ENCODE peak calls at places on chromosome 15, in five cellular contexts. O, W, R, A and K are unnamed samples. For H3K4me1, the result is how much of the 10 kb centered on the place peaks cover.

GRCh38 chr15:92643849-92644815 is 11.4 kb downstream of the FAM174B start:
- DNase-seq in O (no peak), W (no peak), R (no peak), A (no peak), K (peak)

GRCh38 chr15:93037341-93038063 is 51.5 kb downstream of the RGMA start:
- DNase-seq in O (no peak), W (no peak), R (peak), A (no peak), K (peak)

GRCh38 chr15:87817553-87817952 is 439.0 kb downstream of the NTRK3 start:
- DNase-seq in O (no peak), W (no peak), R (no peak), A (no peak), K (no peak)

GRCh38 chr15:22811640-22812039 is 25.2 kb downstream of the NIPA1 start:
- DNase-seq in O (peak), W (peak), R (peak), A (no peak), K (peak)

GRCh38 chr15:49058559-49058958 is 12.3 kb upstream of the SECISBP2L start:
- DNase-seq in O (no peak), W (no peak), R (no peak), A (no peak), K (no peak)

GRCh38 chr15:39641187-39641889 is 60.5 kb downstream of the THBS1 start:
- DNase-seq in O (no peak), W (peak), R (no peak), A (no peak), K (no peak)

GRCh38 chr15:94205366-94205765 is 26.0 kb upstream of the MCTP2 start:
- DNase-seq in O (no peak), W (no peak), R (no peak), A (no peak), K (no peak)

GRCh38 chr15:93968773-93969172 is 262.6 kb upstream of the MCTP2 start:
- DNase-seq in O (no peak), W (no peak), R (no peak), A (no peak), K (no peak)

GRCh38 chr15:85582719-85583089 is 202.3 kb downstream of the AKAP13 start:
- DNase-seq in O (no peak), W (peak), R (peak), A (no peak), K (peak)

GRCh38 chr15:40986820-40987219 is 33.5 kb downstream of the CHAC1 start:
- DNase-seq in O (no peak), W (no peak), R (no peak), A (no peak), K (no peak)

GRCh38 chr15:84898761-84899160 is 14.3 kb downstream of the SLC28A1 start:
- DNase-seq in O (no peak), W (no peak), R (no peak), A (no peak), K (no peak)

GRCh38 chr15:95869920-95870319 is 460.6 kb upstream of the NR2F2 start:
- DNase-seq in O (no peak), W (no peak), R (no peak), A (no peak), K (no peak)

GRCh38 chr15:41849861-41850260 is 11.2 kb downstream of the PLA2G4B start:
- DNase-seq in O (no peak), W (no peak), R (no peak), A (no peak), K (peak)

GRCh38 chr15:46127361-46127874 is 492.6 kb downstream of the SQOR start:
- DNase-seq in O (no peak), W (no peak), R (no peak), A (no peak), K (no peak)

GRCh38 chr15:75675579-75676404 is 28.1 kb downstream of the SNX33 start:
- DNase-seq in O (no peak), W (no peak), R (no peak), A (no peak), K (no peak)

GRCh38 chr15:32918481-32919026 is 200.8 kb downstream of the GREM1 start:
- DNase-seq in O (no peak), W (no peak), R (no peak), A (no peak), K (no peak)

GRCh38 chr15:39828374-39828931 is 45.8 kb upstream of the FSIP1 start:
- DNase-seq in O (no peak), W (peak), R (peak), A (no peak), K (peak)

GRCh38 chr15:96327155-96327741 is 3.3 kb upstream of the NR2F2 start:
- DNase-seq in O (peak), W (no peak), R (no peak), A (no peak), K (no peak)

GRCh38 chr15:57255751-57256150 is 120.6 kb upstream of the CGNL1 start:
- DNase-seq in O (no peak), W (no peak), R (no peak), A (no peak), K (no peak)

GRCh38 chr15:70234256-70234965 is 136.7 kb upstream of the TLE3 start:
- DNase-seq in O (no peak), W (no peak), R (no peak), A (no peak), K (no peak)

GRCh38 chr15:31128919-31129768 is 27.6 kb upstream of the TRPM1 start:
- DNase-seq in O (peak), W (peak), R (peak), A (peak), K (peak)

GRCh38 chr15:64774556-64775523 is 549 bp downstream of the RBPMS2 start:
- DNase-seq in O (peak), W (no peak), R (peak), A (no peak), K (peak)

GRCh38 chr15:32898991-32899613 is 181.3 kb downstream of the GREM1 start:
- DNase-seq in O (peak), W (peak), R (no peak), A (peak), K (no peak)

GRCh38 chr15:31013863-31014607 is 22.6 kb upstream of the MTMR10 start:
- DNase-seq in O (no peak), W (no peak), R (no peak), A (no peak), K (no peak)

GRCh38 chr15:101277038-101277822 is at the start of gene SELENOS:
- DNase-seq in O (peak), W (peak), R (peak), A (no peak), K (peak)
- TF ChIP-seq CTCF in O (no peak), W (no peak), R (no peak), A (no peak), K (peak)

DNA sequence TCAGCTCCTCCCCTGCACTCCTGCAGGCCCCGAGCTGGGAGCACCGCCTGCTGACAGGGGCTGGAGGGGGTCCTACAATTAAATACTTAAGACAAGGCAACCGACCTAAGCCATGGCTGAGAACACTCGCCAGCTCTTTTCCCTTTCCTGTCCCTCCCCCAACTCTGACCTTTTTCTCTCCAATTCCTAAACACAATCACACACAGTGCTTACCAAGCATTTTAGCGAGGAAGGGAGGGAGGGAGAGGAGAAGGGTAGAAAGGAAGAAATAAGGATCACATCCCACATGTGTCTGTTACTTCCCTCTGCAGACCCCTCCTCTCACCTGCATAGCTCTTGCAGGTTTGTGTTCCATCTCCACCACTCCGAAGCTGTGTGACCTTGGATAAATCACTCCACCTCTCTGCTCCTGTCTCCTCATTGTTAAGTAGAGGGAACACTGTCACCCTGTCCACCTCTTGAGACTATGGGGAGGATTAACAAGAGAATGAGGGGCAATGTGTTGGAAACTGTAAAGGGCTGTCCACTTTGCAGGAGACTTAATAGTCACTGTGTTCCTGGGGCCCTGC is 63.6 kb downstream of the CYP11A1 start:
- DNase-seq in O (no peak), W (no peak), R (no peak), A (no peak), K (no peak)
- H3K4me1 ChIP-seq in O (under half), W (under half), R (under half), A (under half), K (under half)

GRCh38 chr15:52679232-52680040 is at the start of gene ATOSA:
- DNase-seq in O (peak), W (peak), R (peak), A (peak), K (peak)
- TF ChIP-seq POLR2A in O (no peak), W (peak), R (peak), A (no peak), K (peak)

DNA sequence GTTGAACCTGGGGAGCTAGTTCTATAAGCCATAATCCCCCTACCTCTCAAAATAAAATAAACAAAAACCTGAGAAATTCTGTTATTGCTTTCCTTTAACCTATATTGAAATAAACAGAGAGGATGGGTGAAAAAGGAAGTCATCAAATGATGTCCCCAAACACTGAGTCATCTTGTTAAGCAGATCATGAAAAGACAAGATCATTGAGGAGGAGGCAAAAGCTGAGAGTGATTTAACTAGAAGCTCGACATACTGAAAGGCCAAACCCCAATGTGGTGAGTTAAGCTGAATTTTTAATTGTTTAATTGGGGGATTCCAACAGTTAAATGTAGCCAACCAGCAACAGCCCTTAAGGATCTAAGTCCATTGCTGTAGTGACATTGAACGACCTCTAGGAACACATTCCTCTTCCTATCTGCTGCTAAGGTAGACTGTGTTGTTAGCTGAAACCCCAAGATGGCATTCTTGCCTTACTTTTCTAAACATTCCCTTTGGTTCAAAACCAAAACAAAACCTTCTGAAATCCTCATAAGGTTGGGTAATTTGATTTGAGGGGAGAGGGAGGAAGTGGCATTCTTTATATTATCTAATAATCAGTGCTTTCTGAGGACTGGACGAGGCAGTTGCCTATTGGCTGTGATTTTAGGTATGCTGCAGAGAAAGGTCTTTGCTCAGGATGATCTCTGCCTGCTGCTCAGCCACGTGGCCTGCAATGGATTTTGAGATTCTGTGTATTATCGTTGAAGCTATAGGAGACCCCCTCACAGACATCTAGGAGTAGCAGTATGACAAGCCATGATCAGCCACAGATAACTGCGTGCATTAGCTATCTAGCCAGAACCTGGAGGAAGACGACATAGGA is 62.7 kb upstream of the BNIP2 start:
- DNase-seq in O (peak), W (no peak), R (no peak), A (no peak), K (no peak)
- TF ChIP-seq CTCF in O (peak), W (no peak), R (no peak), A (peak), K (no peak)

DNA sequence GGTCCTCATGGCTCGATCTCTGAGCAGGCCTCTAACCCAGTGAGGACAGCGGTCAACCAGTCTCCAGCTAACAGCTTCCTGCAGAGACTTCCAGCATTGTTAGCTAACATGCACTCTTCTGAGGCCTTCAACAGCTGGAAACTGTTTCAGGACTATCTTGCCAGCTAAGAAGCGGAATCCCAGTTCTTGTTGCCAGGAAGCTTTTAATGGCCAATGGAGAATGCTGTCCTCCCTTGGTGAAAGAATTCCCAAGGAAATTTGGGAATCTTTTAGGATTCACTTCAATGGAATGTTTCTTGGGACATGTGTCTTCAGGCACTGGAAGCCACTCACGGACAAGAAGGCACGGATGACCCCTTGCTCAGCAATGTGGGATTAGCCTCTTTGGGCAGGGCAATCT is 91.7 kb downstream of the CEMIP start:
- DNase-seq in O (no peak), W (no peak), R (no peak), A (no peak), K (no peak)
- H3K4me1 ChIP-seq in O (under half), W (under half), R (under half), A (under half), K (under half)

GRCh38 chr15:67202091-67202490 is 52.4 kb downstream of the AAGAB start:
- DNase-seq in O (no peak), W (no peak), R (no peak), A (no peak), K (no peak)

GRCh38 chr15:67198157-67198754 is 56.2 kb downstream of the AAGAB start:
- DNase-seq in O (peak), W (no peak), R (no peak), A (no peak), K (no peak)

GRCh38 chr15:67199391-67199790 is 55.1 kb downstream of the AAGAB start:
- DNase-seq in O (no peak), W (no peak), R (no peak), A (no peak), K (no peak)

GRCh38 chr15:67201136-67201535 is 53.3 kb downstream of the AAGAB start:
- DNase-seq in O (no peak), W (no peak), R (no peak), A (no peak), K (no peak)

DNA sequence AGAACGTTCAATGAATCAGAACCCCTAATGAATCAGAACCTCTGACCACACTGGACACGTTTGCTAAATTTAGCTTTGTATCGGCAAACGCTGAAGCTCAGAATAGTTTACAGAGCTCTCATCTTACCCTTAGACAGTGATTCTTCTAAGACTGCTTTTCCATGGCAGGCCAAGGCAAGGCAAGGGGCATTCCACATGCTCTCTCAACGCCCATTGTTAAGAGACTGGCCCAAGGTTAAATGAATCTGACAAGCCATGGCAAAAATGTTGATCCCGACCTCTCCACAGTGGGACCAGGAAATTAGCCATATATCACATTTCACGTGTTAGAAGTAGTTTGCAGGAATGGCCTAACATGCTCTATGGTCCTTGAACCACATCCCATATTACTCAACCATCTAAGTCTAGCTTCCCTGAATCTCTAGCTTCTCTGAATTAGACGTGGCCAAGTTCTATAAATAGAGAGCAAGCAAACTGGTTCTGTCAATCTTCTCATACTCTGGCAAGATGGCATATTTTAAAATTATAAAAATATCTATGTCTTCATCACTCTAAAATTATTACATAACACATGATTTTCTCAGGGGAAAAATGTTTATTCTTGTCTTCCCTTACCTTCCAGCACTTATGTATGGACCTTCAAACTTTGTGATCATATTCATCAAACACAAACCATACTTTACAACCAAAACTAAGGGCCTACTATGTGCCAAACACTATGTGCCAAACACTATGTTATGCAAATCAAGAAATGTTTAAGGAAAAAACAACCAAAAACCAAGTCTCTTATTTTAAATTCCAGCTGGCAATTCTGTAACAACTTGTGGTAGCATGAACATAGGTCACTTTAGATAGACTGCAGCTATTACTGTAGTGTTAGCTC is 54.3 kb downstream of the AAGAB start:
- DNase-seq in O (no peak), W (no peak), R (no peak), A (no peak), K (no peak)
- TF ChIP-seq POLR2A in O (no peak), W (no peak), R (no peak), A (no peak), K (no peak)

GRCh38 chr15:100383302-100384107 is 41.7 kb upstream of the ADAMTS17 start:
- DNase-seq in O (peak), W (peak), R (peak), A (no peak), K (peak)

GRCh38 chr15:100385300-100385699 is 43.5 kb upstream of the ADAMTS17 start:
- DNase-seq in O (no peak), W (no peak), R (no peak), A (no peak), K (no peak)

DNA sequence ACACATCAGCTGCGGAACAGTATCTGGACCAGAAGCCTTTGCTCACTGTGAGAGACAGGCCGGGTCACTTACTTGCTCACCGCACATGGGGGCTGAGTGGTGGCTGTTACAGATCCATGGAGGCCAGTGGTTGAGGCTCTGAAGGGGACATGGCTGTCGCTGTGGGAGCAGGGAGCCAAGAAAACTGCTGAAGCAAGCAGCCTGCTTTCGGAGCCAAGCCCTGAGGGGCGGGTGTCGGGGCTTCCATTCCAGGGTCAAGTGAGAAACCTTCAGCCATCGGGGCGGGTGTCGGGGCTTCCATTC is 42.3 kb upstream of the ADAMTS17 start:
- DNase-seq in O (no peak), W (no peak), R (no peak), A (no peak), K (no peak)
- TF ChIP-seq CTCF in O (no peak), W (no peak), R (no peak), A (no peak), K (no peak)